ENCODE peak calls at places on chromosome 20, in four cellular contexts. I, A, V and K are unnamed samples.

GRCh38 chr20:24359306-24359705 is 110.1 kb upstream of the SYNDIG1 start:
- DNase-seq in I (no peak), A (no peak), V (no peak), K (no peak)

GRCh38 chr20:25294459-25295385 is 46.8 kb downstream of the PYGB start:
- DNase-seq in I (no peak), A (peak; percentile 39), V (peak; percentile 82), K (no peak)

GRCh38 chr20:17708675-17709360 is 9.1 kb downstream of the BANF2 start:
- DNase-seq in I (no peak), A (no peak), V (no peak), K (no peak)

GRCh38 chr20:49658508-49658907 is 55.2 kb downstream of the B4GALT5 start:
- DNase-seq in I (no peak), A (no peak), V (no peak), K (no peak)

GRCh38 chr20:2509468-2509781 is 710 bp upstream of the ZNF343 start:
- DNase-seq in I (no peak), A (no peak), V (no peak), K (no peak)

GRCh38 chr20:38873050-38873581 is 53.1 kb upstream of the FAM83D start:
- DNase-seq in I (no peak), A (peak; percentile 58), V (no peak), K (no peak)

GRCh38 chr20:48747840-48748416 is 79.9 kb downstream of the PREX1 start:
- DNase-seq in I (no peak), A (no peak), V (no peak), K (no peak)

GRCh38 chr20:57622579-57623381 is 2.6 kb upstream of the ZBP1 start:
- DNase-seq in I (no peak), A (peak; percentile 57), V (peak; percentile 73), K (peak; percentile 49)

GRCh38 chr20:48075591-48076174 is 290.4 kb upstream of the SULF2 start:
- DNase-seq in I (no peak), A (no peak), V (no peak), K (no peak)

GRCh38 chr20:36768768-36769430 is 4.7 kb downstream of the DSN1 start:
- DNase-seq in I (no peak), A (no peak), V (no peak), K (peak; percentile 26)

GRCh38 chr20:24194133-24194532 is 205.6 kb upstream of the GGTLC1 start:
- DNase-seq in I (no peak), A (no peak), V (no peak), K (no peak)

GRCh38 chr20:51456511-51457280 is 85.8 kb downstream of the NFATC2 start:
- DNase-seq in I (peak; percentile 94), A (no peak), V (peak; percentile 99), K (peak; percentile 93)

GRCh38 chr20:33689973-33690372 is 3.8 kb upstream of the E2F1 start:
- DNase-seq in I (no peak), A (peak; percentile 60), V (no peak), K (no peak)

GRCh38 chr20:47204008-47204745 is 152.3 kb downstream of the ZMYND8 start:
- DNase-seq in I (no peak), A (no peak), V (no peak), K (peak; percentile 22)

GRCh38 chr20:35329435-35330139 is 37.4 kb upstream of the FAM83C start:
- DNase-seq in I (no peak), A (no peak), V (no peak), K (no peak)

GRCh38 chr20:25457886-25458680 is 50.6 kb downstream of the GINS1 start:
- DNase-seq in I (no peak), A (no peak), V (no peak), K (no peak)

GRCh38 chr20:58133020-58133419 is 95.4 kb downstream of the ANKRD60 start:
- DNase-seq in I (no peak), A (no peak), V (no peak), K (no peak)

GRCh38 chr20:44683263-44684046 is 31.7 kb upstream of the CCN5 start:
- DNase-seq in I (no peak), A (peak; percentile 52), V (peak; percentile 70), K (no peak)

GRCh38 chr20:47296950-47297349 is 59.5 kb downstream of the ZMYND8 start:
- DNase-seq in I (no peak), A (no peak), V (no peak), K (no peak)

GRCh38 chr20:25324412-25324811 is 66.2 kb downstream of the ABHD12 start:
- DNase-seq in I (no peak), A (no peak), V (peak; percentile 76), K (no peak)

GRCh38 chr20:50026746-50027575 is 44.2 kb downstream of the SNAI1 start:
- DNase-seq in I (no peak), A (no peak), V (peak; percentile 44), K (no peak)

GRCh38 chr20:59585714-59586404 is 18.5 kb upstream of the PHACTR3 start:
- DNase-seq in I (no peak), A (no peak), V (no peak), K (no peak)

DNA sequence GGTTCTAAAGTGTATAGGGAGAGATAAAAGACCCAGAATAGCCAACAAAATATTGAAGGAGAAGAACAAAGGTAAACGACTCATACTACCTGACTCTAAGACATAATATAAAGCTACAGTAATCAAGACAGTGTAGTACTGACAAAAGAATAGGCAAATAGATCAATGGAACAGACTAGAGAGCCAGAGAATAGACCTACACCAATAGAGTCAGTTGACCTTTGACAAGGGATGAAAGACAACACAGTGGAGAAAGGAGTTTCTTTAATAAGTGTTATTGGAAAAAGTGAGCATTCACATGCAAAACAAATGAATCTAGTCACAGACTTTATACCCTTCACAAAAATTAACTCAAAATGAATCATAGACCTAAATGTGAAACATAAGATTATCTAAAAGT is 96.4 kb downstream of the ISM1 start:
- DNase-seq in I (no peak), A (no peak), V (no peak), K (no peak)
- H3K4me3 ChIP-seq in I (no peak overlapping the region), A (no peak overlapping the region), V (no peak overlapping the region), K (no peak overlapping the region)

GRCh38 chr20:19802099-19802491 is 44.0 kb downstream of the RIN2 start:
- DNase-seq in I (no peak), A (no peak), V (no peak), K (no peak)

GRCh38 chr20:19807901-19808300 is 49.8 kb downstream of the RIN2 start:
- DNase-seq in I (no peak), A (no peak), V (no peak), K (no peak)

GRCh38 chr20:19799325-19799724 is 41.3 kb downstream of the RIN2 start:
- DNase-seq in I (no peak), A (no peak), V (no peak), K (no peak)

GRCh38 chr20:19806806-19807691 is 49.0 kb downstream of the RIN2 start:
- DNase-seq in I (no peak), A (no peak), V (no peak), K (no peak)

GRCh38 chr20:19802492-19803158 is 44.6 kb downstream of the RIN2 start:
- DNase-seq in I (no peak), A (no peak), V (no peak), K (no peak)
- H3K4me3 ChIP-seq in I (no peak overlapping the region), A (no peak overlapping the region), V (no peak overlapping the region), K (no peak overlapping the region)

GRCh38 chr20:32189123-32189410 is 18.5 kb downstream of the PLAGL2 start:
- DNase-seq in I (no peak), A (no peak), V (no peak), K (no peak)
- H3K4me3 ChIP-seq in I (peak overlapping the region; percentile 60), A (peak overlapping the region; percentile 60), V (no peak overlapping the region), K (no peak overlapping the region)

DNA sequence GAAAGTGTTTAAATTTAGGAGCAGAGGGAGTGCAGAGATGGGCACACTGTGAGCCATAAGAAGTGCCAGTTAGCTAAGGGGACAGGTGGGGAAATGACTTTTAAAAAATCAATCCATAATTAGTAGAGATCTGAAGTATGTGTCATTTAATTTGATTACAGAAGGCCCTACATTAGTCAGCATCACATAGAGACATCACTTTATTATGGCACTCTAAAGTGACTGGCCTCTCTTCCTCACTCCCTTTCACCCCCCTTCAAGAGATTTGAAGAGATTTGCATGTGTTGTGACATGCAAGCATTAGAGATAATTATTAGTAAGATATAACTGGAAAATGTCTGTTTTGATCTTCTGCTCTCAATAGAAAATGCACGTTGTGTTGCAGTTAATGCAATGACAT is 86.7 kb downstream of the SLX4IP start:
- DNase-seq in I (no peak), A (no peak), V (no peak), K (no peak)
- H3K4me3 ChIP-seq in I (no peak overlapping the region), A (no peak overlapping the region), V (no peak overlapping the region), K (no peak overlapping the region)

DNA sequence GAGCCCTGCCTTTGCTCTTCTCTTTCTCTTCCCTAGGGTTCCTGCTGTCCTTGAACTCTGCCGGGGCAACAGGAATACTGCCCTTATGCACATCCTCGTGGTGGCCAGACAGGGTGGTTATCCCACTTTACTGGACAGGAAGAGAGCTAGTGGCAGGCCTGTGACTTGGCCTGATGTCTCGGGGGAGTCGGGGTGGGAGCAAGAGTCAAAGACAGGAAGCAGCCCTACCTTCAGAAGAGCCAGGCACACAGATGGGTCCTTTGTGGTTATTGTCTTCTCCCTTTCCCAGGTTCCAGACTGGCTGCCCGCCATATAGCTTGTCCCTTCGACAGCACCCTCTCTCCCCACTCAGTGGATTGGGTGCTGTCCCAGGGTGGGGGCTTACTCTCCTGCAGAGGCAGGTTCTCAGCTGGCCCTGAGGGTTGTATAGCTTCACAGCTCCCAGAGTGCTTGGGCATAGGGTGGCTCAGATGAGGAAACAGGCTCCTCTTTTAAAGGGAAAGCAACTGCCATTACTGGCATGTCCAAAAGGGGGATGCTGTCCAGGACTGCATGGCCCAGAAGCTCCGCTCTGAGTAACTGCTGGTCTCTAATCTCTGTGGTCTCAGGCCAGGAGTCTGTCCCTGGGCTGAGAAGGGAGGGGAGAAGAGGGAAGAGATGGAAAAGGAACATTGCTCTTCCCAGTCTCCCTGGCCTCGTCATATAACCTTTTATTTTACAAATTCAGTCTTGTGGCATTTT is 17.3 kb downstream of the PLCG1 start:
- DNase-seq in I (no peak), A (no peak), V (peak; percentile 72), K (no peak)
- H3K4me3 ChIP-seq in I (no peak overlapping the region), A (peak overlapping the region; percentile 20), V (no peak overlapping the region), K (no peak overlapping the region)

GRCh38 chr20:62607366-62608217 is 34.7 kb upstream of the SLCO4A1 start:
- DNase-seq in I (no peak), A (no peak), V (no peak), K (no peak)

GRCh38 chr20:62604796-62605195 is 37.5 kb upstream of the SLCO4A1 start:
- DNase-seq in I (no peak), A (no peak), V (no peak), K (no peak)

GRCh38 chr20:62606551-62607201 is 35.6 kb upstream of the SLCO4A1 start:
- DNase-seq in I (no peak), A (no peak), V (peak; percentile 82), K (no peak)

GRCh38 chr20:62605236-62605948 is 36.9 kb upstream of the SLCO4A1 start:
- DNase-seq in I (no peak), A (no peak), V (peak; percentile 25), K (no peak)

GRCh38 chr20:62605996-62606395 is 36.3 kb upstream of the SLCO4A1 start:
- DNase-seq in I (no peak), A (no peak), V (peak; percentile 50), K (no peak)
- H3K4me3 ChIP-seq in I (no peak overlapping the region), A (no peak overlapping the region), V (no peak overlapping the region), K (no peak overlapping the region)